ENCODE peak calls at places on chromosomes 2 and 18, in nine cellular contexts. One of them, this sample, is unnamed.

GRCh38 chr2:1818404-1818803 is 74.1 kb upstream of the PXDN start:
- DNase-seq in epithelial cell of esophagus: peak; percentile 1
- DNase-seq in AG10803: peak; percentile 5
- DNase-seq in A549: peak; percentile 22
- DNase-seq in neural crest cell: no peak
- DNase-seq in WTC11: no peak
- DNase-seq in colonic mucosa: no peak
- DNase-seq in fibroblast of mammary gland: no peak
- DNase-seq in cardiac fibroblast: no peak
- DNase-seq in this sample: no peak

GRCh38 chr2:233593201-233593600 is 24.2 kb upstream of the UGT1A8 start:
- DNase-seq in epithelial cell of esophagus: no peak
- DNase-seq in AG10803: no peak
- DNase-seq in A549: no peak
- DNase-seq in neural crest cell: no peak
- DNase-seq in WTC11: no peak
- DNase-seq in colonic mucosa: no peak
- DNase-seq in fibroblast of mammary gland: no peak
- DNase-seq in cardiac fibroblast: no peak
- DNase-seq in this sample: no peak

GRCh38 chr2:210188755-210189154 is 17.5 kb upstream of the KANSL1L start:
- DNase-seq in epithelial cell of esophagus: peak; percentile 13
- DNase-seq in AG10803: no peak
- DNase-seq in A549: no peak
- DNase-seq in neural crest cell: no peak
- DNase-seq in WTC11: no peak
- DNase-seq in colonic mucosa: no peak
- DNase-seq in fibroblast of mammary gland: no peak
- DNase-seq in cardiac fibroblast: no peak
- DNase-seq in this sample: no peak

GRCh38 chr2:178269825-178270224 is 75.5 kb downstream of the OSBPL6 start:
- DNase-seq in epithelial cell of esophagus: no peak
- DNase-seq in AG10803: no peak
- DNase-seq in A549: no peak
- DNase-seq in neural crest cell: no peak
- DNase-seq in WTC11: no peak
- DNase-seq in colonic mucosa: no peak
- DNase-seq in fibroblast of mammary gland: no peak
- DNase-seq in cardiac fibroblast: no peak
- DNase-seq in this sample: no peak

GRCh38 chr18:6614952-6615351 is 114.6 kb upstream of the ARHGAP28 start:
- DNase-seq in epithelial cell of esophagus: peak; percentile 7
- DNase-seq in AG10803: no peak
- DNase-seq in A549: no peak
- DNase-seq in neural crest cell: no peak
- DNase-seq in WTC11: no peak
- DNase-seq in colonic mucosa: no peak
- DNase-seq in fibroblast of mammary gland: no peak
- DNase-seq in cardiac fibroblast: no peak
- DNase-seq in this sample: no peak

GRCh38 chr2:134582547-134582899 is 136.3 kb downstream of the TMEM163 start:
- DNase-seq in epithelial cell of esophagus: peak; percentile 1
- DNase-seq in AG10803: no peak
- DNase-seq in A549: no peak
- DNase-seq in neural crest cell: no peak
- DNase-seq in WTC11: no peak
- DNase-seq in colonic mucosa: no peak
- DNase-seq in fibroblast of mammary gland: no peak
- DNase-seq in cardiac fibroblast: no peak
- DNase-seq in this sample: no peak

GRCh38 chr18:40841473-40841872 is 1113.6 kb upstream of the PIK3C3 start:
- DNase-seq in epithelial cell of esophagus: peak; percentile 35
- DNase-seq in AG10803: peak; percentile 56
- DNase-seq in A549: no peak
- DNase-seq in neural crest cell: no peak
- DNase-seq in WTC11: no peak
- DNase-seq in colonic mucosa: no peak
- DNase-seq in fibroblast of mammary gland: peak; percentile 38
- DNase-seq in cardiac fibroblast: peak; percentile 43
- DNase-seq in this sample: no peak

GRCh38 chr2:44358498-44358897 is 2.8 kb downstream of the PREPL start:
- DNase-seq in epithelial cell of esophagus: peak; percentile 38
- DNase-seq in AG10803: peak; percentile 39
- DNase-seq in A549: no peak
- DNase-seq in neural crest cell: no peak
- DNase-seq in WTC11: no peak
- DNase-seq in colonic mucosa: peak; percentile 37
- DNase-seq in fibroblast of mammary gland: peak; percentile 74
- DNase-seq in cardiac fibroblast: peak; percentile 83
- DNase-seq in this sample: no peak

GRCh38 chr18:36419188-36419912 is 121.8 kb downstream of the FHOD3 start:
- DNase-seq in epithelial cell of esophagus: no peak
- DNase-seq in AG10803: peak; percentile 77
- DNase-seq in A549: no peak
- DNase-seq in neural crest cell: no peak
- DNase-seq in WTC11: no peak
- DNase-seq in colonic mucosa: no peak
- DNase-seq in fibroblast of mammary gland: no peak
- DNase-seq in cardiac fibroblast: no peak
- DNase-seq in this sample: no peak

GRCh38 chr2:135996304-135996703 is 10.9 kb upstream of the DARS1 start:
- DNase-seq in epithelial cell of esophagus: no peak
- DNase-seq in AG10803: no peak
- DNase-seq in A549: no peak
- DNase-seq in neural crest cell: no peak
- DNase-seq in WTC11: no peak
- DNase-seq in colonic mucosa: no peak
- DNase-seq in fibroblast of mammary gland: no peak
- DNase-seq in cardiac fibroblast: no peak
- DNase-seq in this sample: no peak

GRCh38 chr18:33577688-33578370 is at the start of gene ASXL3:
- DNase-seq in epithelial cell of esophagus: no peak
- DNase-seq in AG10803: no peak
- DNase-seq in A549: no peak
- DNase-seq in neural crest cell: peak; percentile 54
- DNase-seq in WTC11: peak; percentile 31
- DNase-seq in colonic mucosa: peak; percentile 64
- DNase-seq in fibroblast of mammary gland: no peak
- DNase-seq in cardiac fibroblast: no peak
- DNase-seq in this sample: peak; percentile 86

GRCh38 chr2:118145806-118146205 is 57.5 kb downstream of the INSIG2 start:
- DNase-seq in epithelial cell of esophagus: peak; percentile 30
- DNase-seq in AG10803: no peak
- DNase-seq in A549: no peak
- DNase-seq in neural crest cell: no peak
- DNase-seq in WTC11: no peak
- DNase-seq in colonic mucosa: no peak
- DNase-seq in fibroblast of mammary gland: no peak
- DNase-seq in cardiac fibroblast: no peak
- DNase-seq in this sample: no peak

GRCh38 chr2:112606567-112606966 is 22.2 kb downstream of the CHCHD5 start:
- DNase-seq in epithelial cell of esophagus: no peak
- DNase-seq in AG10803: no peak
- DNase-seq in A549: no peak
- DNase-seq in neural crest cell: no peak
- DNase-seq in WTC11: no peak
- DNase-seq in colonic mucosa: peak; percentile 72
- DNase-seq in fibroblast of mammary gland: no peak
- DNase-seq in cardiac fibroblast: no peak
- DNase-seq in this sample: no peak

GRCh38 chr18:62881509-62882016 is 166.2 kb downstream of the PHLPP1 start:
- DNase-seq in epithelial cell of esophagus: peak; percentile 88
- DNase-seq in AG10803: peak; percentile 95
- DNase-seq in A549: peak; percentile 76
- DNase-seq in neural crest cell: no peak
- DNase-seq in WTC11: no peak
- DNase-seq in colonic mucosa: no peak
- DNase-seq in fibroblast of mammary gland: peak; percentile 98
- DNase-seq in cardiac fibroblast: peak; percentile 97
- DNase-seq in this sample: no peak

GRCh38 chr2:168734199-168734746 is 68.2 kb upstream of the NOSTRIN start:
- DNase-seq in epithelial cell of esophagus: no peak
- DNase-seq in AG10803: no peak
- DNase-seq in A549: no peak
- DNase-seq in neural crest cell: no peak
- DNase-seq in WTC11: no peak
- DNase-seq in colonic mucosa: no peak
- DNase-seq in fibroblast of mammary gland: no peak
- DNase-seq in cardiac fibroblast: no peak
- DNase-seq in this sample: no peak

GRCh38 chr18:14948163-14948540 is 200.2 kb downstream of the ANKRD30B start:
- DNase-seq in epithelial cell of esophagus: no peak
- DNase-seq in AG10803: no peak
- DNase-seq in A549: no peak
- DNase-seq in neural crest cell: no peak
- DNase-seq in WTC11: no peak
- DNase-seq in colonic mucosa: no peak
- DNase-seq in fibroblast of mammary gland: no peak
- DNase-seq in cardiac fibroblast: no peak
- DNase-seq in this sample: peak; percentile 62

GRCh38 chr2:232979871-232980461 is 33.1 kb downstream of the NGEF start:
- DNase-seq in epithelial cell of esophagus: peak; percentile 77
- DNase-seq in AG10803: peak; percentile 36
- DNase-seq in A549: peak; percentile 88
- DNase-seq in neural crest cell: no peak
- DNase-seq in WTC11: no peak
- DNase-seq in colonic mucosa: peak; percentile 76
- DNase-seq in fibroblast of mammary gland: peak; percentile 92
- DNase-seq in cardiac fibroblast: peak; percentile 81
- DNase-seq in this sample: peak; percentile 68

GRCh38 chr18:27996792-27997191 is 180.1 kb downstream of the CDH2 start:
- DNase-seq in epithelial cell of esophagus: peak; percentile 63
- DNase-seq in AG10803: peak; percentile 29
- DNase-seq in A549: no peak
- DNase-seq in neural crest cell: no peak
- DNase-seq in WTC11: no peak
- DNase-seq in colonic mucosa: no peak
- DNase-seq in fibroblast of mammary gland: peak; percentile 72
- DNase-seq in cardiac fibroblast: peak; percentile 73
- DNase-seq in this sample: no peak

DNA sequence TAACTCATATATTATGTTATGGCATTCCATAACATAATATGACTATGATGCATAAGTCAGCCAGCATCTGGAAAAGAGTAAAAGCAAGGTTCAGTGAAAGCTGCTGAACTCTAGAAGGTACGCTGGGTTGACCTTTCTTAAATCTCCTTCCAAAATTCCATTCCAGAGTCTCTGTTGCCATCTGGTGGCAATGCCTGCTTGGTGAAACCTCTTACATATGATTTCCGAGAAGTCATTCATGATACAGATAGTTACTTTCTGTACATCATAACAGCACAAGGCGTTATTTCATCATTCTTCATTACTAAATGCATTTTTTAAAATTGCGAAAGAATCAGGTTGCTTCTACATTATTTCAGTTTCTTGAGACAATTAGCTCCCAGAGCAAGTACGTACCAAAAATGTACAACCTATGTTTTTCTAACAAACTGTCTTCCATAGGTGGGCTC is 7.0 kb upstream of the EPG5 start:
- DNase-seq in epithelial cell of esophagus: peak; percentile 86
- DNase-seq in AG10803: peak; percentile 84
- DNase-seq in A549: peak; percentile 74
- DNase-seq in neural crest cell: peak; percentile 45
- DNase-seq in WTC11: peak; percentile 40
- DNase-seq in colonic mucosa: peak; percentile 79
- DNase-seq in fibroblast of mammary gland: peak; percentile 88
- DNase-seq in cardiac fibroblast: peak; percentile 95
- DNase-seq in this sample: no peak
- TF ChIP-seq CTCF in epithelial cell of esophagus: peak; percentile 88
- TF ChIP-seq CTCF in AG10803: peak; percentile 96
- TF ChIP-seq CTCF in A549: peak; percentile 79
- TF ChIP-seq CTCF in neural crest cell: peak; percentile 76
- TF ChIP-seq CTCF in WTC11: no peak
- TF ChIP-seq CTCF in colonic mucosa: peak; percentile 60
- TF ChIP-seq CTCF in fibroblast of mammary gland: peak; percentile 95
- TF ChIP-seq CTCF in cardiac fibroblast: peak; percentile 77
- TF ChIP-seq CTCF in this sample: peak; percentile 87

GRCh38 chr2:188978291-188979081 is 4.3 kb downstream of the COL3A1 start:
- DNase-seq in epithelial cell of esophagus: peak; percentile 28
- DNase-seq in AG10803: peak; percentile 85
- DNase-seq in A549: peak; percentile 67
- DNase-seq in neural crest cell: no peak
- DNase-seq in WTC11: no peak
- DNase-seq in colonic mucosa: no peak
- DNase-seq in fibroblast of mammary gland: peak; percentile 81
- DNase-seq in cardiac fibroblast: peak; percentile 88
- DNase-seq in this sample: no peak
- TF ChIP-seq CTCF in epithelial cell of esophagus: peak; percentile 32
- TF ChIP-seq CTCF in AG10803: peak; percentile 58
- TF ChIP-seq CTCF in A549: peak; percentile 63
- TF ChIP-seq CTCF in neural crest cell: peak; percentile 31
- TF ChIP-seq CTCF in WTC11: no peak
- TF ChIP-seq CTCF in colonic mucosa: no peak
- TF ChIP-seq CTCF in fibroblast of mammary gland: peak; percentile 42
- TF ChIP-seq CTCF in cardiac fibroblast: peak; percentile 42
- TF ChIP-seq CTCF in this sample: peak; percentile 54

DNA sequence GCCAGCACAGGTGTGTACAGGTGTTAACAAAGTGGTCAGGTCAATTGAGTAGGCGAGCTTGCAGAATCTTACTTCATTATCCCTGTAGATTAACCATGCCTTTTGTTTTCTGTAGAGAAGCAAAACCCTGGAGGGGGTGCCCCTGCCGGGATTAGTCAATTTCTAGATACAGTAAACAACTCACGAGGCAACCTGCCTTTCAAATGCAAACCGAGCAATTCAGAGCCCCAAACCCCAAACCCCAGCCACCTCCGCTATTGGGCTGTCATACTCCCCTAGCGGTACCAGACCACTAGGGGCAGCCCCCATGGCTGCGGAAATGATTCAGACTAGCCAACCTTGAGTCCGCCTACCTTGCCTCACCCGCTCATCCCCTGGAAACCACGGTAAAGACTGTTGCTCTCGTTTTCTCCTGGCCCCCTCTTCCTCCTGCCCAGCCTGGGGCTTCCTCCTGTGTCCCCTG is 61.4 kb upstream of the KIF5C start:
- DNase-seq in epithelial cell of esophagus: no peak
- DNase-seq in AG10803: no peak
- DNase-seq in A549: no peak
- DNase-seq in neural crest cell: no peak
- DNase-seq in WTC11: peak; percentile 93
- DNase-seq in colonic mucosa: peak; percentile 22
- DNase-seq in fibroblast of mammary gland: no peak
- DNase-seq in cardiac fibroblast: no peak
- DNase-seq in this sample: no peak
- TF ChIP-seq CTCF in epithelial cell of esophagus: no peak
- TF ChIP-seq CTCF in AG10803: no peak
- TF ChIP-seq CTCF in A549: no peak
- TF ChIP-seq CTCF in neural crest cell: no peak
- TF ChIP-seq CTCF in WTC11: peak; percentile 52
- TF ChIP-seq CTCF in colonic mucosa: no peak
- TF ChIP-seq CTCF in fibroblast of mammary gland: no peak
- TF ChIP-seq CTCF in cardiac fibroblast: no peak
- TF ChIP-seq CTCF in this sample: no peak

DNA sequence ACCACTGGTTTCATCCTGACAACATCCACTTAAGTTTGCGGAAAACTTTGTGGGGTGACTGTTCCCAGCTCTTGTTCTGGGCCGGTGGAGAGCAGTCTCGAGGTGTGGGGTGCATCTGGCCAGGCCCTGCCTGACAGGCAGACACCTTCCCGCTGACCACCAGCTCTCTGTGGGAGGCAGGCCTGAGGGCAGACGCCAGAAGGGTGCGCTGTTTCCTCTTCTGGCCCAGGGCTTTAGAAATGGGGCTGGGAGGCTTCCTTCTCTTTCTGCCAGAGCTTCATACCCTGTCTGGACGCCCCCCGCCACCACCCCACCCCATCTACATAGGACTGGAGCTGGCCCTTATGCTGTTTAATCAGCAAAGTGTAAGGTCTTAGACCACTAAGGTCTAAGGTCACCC is 263.8 kb downstream of the LOXHD1 start:
- DNase-seq in epithelial cell of esophagus: no peak
- DNase-seq in AG10803: no peak
- DNase-seq in A549: no peak
- DNase-seq in neural crest cell: no peak
- DNase-seq in WTC11: peak; percentile 82
- DNase-seq in colonic mucosa: no peak
- DNase-seq in fibroblast of mammary gland: no peak
- DNase-seq in cardiac fibroblast: no peak
- DNase-seq in this sample: no peak
- TF ChIP-seq CTCF in epithelial cell of esophagus: no peak
- TF ChIP-seq CTCF in AG10803: no peak
- TF ChIP-seq CTCF in A549: no peak
- TF ChIP-seq CTCF in neural crest cell: no peak
- TF ChIP-seq CTCF in WTC11: peak; percentile 29
- TF ChIP-seq CTCF in colonic mucosa: no peak
- TF ChIP-seq CTCF in fibroblast of mammary gland: no peak
- TF ChIP-seq CTCF in cardiac fibroblast: no peak
- TF ChIP-seq CTCF in this sample: no peak